ENCODE peak calls at places on chromosomes 6 and 20, in ten cellular contexts. B is heart left ventricle, E is spleen, N is tibial nerve, O is esophagus muscularis mucosa, M is thyroid gland, F is IMR-90, H is right lobe of liver, U is body of pancreas, Q is HepG2. S is an unnamed sample. For H3K4me1, the result is how much of the 10 kb centered on the place peaks cover.

GRCh38 chr20:63625771-63626423 is 1.0 kb downstream of the GMEB2 start:
- DNase-seq in B (peak), E (peak), N (no peak), O (no peak), M (peak), F (peak), H (no peak), U (no peak), Q (peak), S (no peak)

GRCh38 chr6:15663057-15663638 is 320 bp upstream of the DTNBP1 start:
- DNase-seq in B (no peak), E (no peak), N (no peak), O (no peak), M (no peak), F (peak), H (no peak), U (no peak), Q (no peak), S (peak)

GRCh38 chr20:58237318-58238182 is 9.1 kb upstream of the ANKRD60 start:
- DNase-seq in B (no peak), E (no peak), N (no peak), O (no peak), M (no peak), F (peak), H (no peak), U (no peak), Q (no peak), S (no peak)

GRCh38 chr6:50791900-50792508 is 26.7 kb upstream of the TFAP2B start:
- DNase-seq in B (no peak), E (no peak), N (peak), O (no peak), M (no peak), F (peak), H (no peak), U (peak), Q (peak), S (no peak)

GRCh38 chr20:8151371-8151770 is 19.3 kb downstream of the PLCB1 start:
- DNase-seq in B (no peak), E (no peak), N (no peak), O (no peak), M (no peak), F (no peak), H (no peak), U (no peak), Q (no peak), S (no peak)

GRCh38 chr6:113636357-113636824 is 220.8 kb upstream of the MARCKS start:
- DNase-seq in B (no peak), E (no peak), N (no peak), O (no peak), M (no peak), F (peak), H (no peak), U (no peak), Q (peak), S (no peak)

GRCh38 chr6:44180406-44180805 is 21.8 kb downstream of the CAPN11 start:
- DNase-seq in B (no peak), E (peak), N (no peak), O (no peak), M (no peak), F (no peak), H (no peak), U (no peak), Q (no peak), S (no peak)

GRCh38 chr6:1917628-1918371 is 308.1 kb downstream of the FOXC1 start:
- DNase-seq in B (no peak), E (no peak), N (no peak), O (peak), M (no peak), F (peak), H (no peak), U (peak), Q (peak), S (peak)

GRCh38 chr20:45419188-45420091 is 3.5 kb downstream of the PIGT start:
- DNase-seq in B (peak), E (no peak), N (peak), O (no peak), M (no peak), F (peak), H (peak), U (peak), Q (peak), S (no peak)

GRCh38 chr20:19956976-19957375 is 60.2 kb upstream of the NAA20 start:
- DNase-seq in B (no peak), E (no peak), N (no peak), O (no peak), M (no peak), F (no peak), H (no peak), U (no peak), Q (no peak), S (no peak)

GRCh38 chr6:111872521-111873177 is 603 bp downstream of the FYN start:
- DNase-seq in B (peak), E (peak), N (peak), O (no peak), M (peak), F (peak), H (no peak), U (peak), Q (no peak), S (no peak)

GRCh38 chr6:13194852-13195251 is 133.5 kb downstream of the TBC1D7 start:
- DNase-seq in B (peak), E (no peak), N (peak), O (no peak), M (peak), F (peak), H (peak), U (peak), Q (peak), S (peak)

GRCh38 chr6:116476021-116476678 is 15.0 kb downstream of the CALHM6 start:
- DNase-seq in B (no peak), E (no peak), N (no peak), O (no peak), M (no peak), F (peak), H (no peak), U (no peak), Q (peak), S (no peak)

GRCh38 chr6:133184798-133185380 is 56.3 kb upstream of the EYA4 start:
- DNase-seq in B (no peak), E (no peak), N (no peak), O (no peak), M (no peak), F (peak), H (no peak), U (no peak), Q (no peak), S (no peak)

GRCh38 chr20:47543006-47543431 is 41.3 kb downstream of the NCOA3 start:
- DNase-seq in B (no peak), E (no peak), N (peak), O (no peak), M (no peak), F (peak), H (no peak), U (no peak), Q (no peak), S (no peak)

GRCh38 chr6:46103437-46103836 is 26.4 kb upstream of the ENPP4 start:
- DNase-seq in B (no peak), E (no peak), N (no peak), O (no peak), M (no peak), F (no peak), H (no peak), U (no peak), Q (no peak), S (no peak)

GRCh38 chr6:73929421-73929820 is 233.4 kb downstream of the CD109 start:
- DNase-seq in B (no peak), E (no peak), N (no peak), O (no peak), M (no peak), F (peak), H (no peak), U (no peak), Q (no peak), S (peak)

GRCh38 chr20:40336530-40336929 is 352.5 kb downstream of the MAFB start:
- DNase-seq in B (no peak), E (no peak), N (no peak), O (peak), M (no peak), F (no peak), H (no peak), U (no peak), Q (no peak), S (no peak)

GRCh38 chr6:16352258-16352635 is 113.9 kb downstream of the GMPR start:
- DNase-seq in B (no peak), E (no peak), N (no peak), O (no peak), M (no peak), F (peak), H (no peak), U (no peak), Q (no peak), S (no peak)

GRCh38 chr20:62508641-62509051 is 32.9 kb upstream of the GATA5 start:
- DNase-seq in B (no peak), E (no peak), N (no peak), O (no peak), M (no peak), F (no peak), H (no peak), U (no peak), Q (no peak), S (no peak)

GRCh38 chr20:6802227-6802626 is 34.7 kb downstream of the BMP2 start:
- DNase-seq in B (no peak), E (no peak), N (no peak), O (no peak), M (no peak), F (no peak), H (no peak), U (no peak), Q (no peak), S (no peak)

GRCh38 chr6:129732034-129732433 is 22.1 kb upstream of the ARHGAP18 start:
- DNase-seq in B (no peak), E (no peak), N (no peak), O (no peak), M (no peak), F (no peak), H (no peak), U (no peak), Q (no peak), S (no peak)

GRCh38 chr6:56268266-56268665 is 20.9 kb upstream of the COL21A1 start:
- DNase-seq in B (no peak), E (no peak), N (no peak), O (no peak), M (no peak), F (no peak), H (no peak), U (no peak), Q (no peak), S (no peak)

GRCh38 chr20:1489764-1490436 is 1.3 kb downstream of the SIRPB2 start:
- DNase-seq in B (peak), E (no peak), N (peak), O (peak), M (no peak), F (no peak), H (no peak), U (peak), Q (no peak), S (peak)

GRCh38 chr6:33711140-33712129 is at the start of gene UQCC2:
- DNase-seq in B (peak), E (peak), N (peak), O (peak), M (peak), F (peak), H (peak), U (peak), Q (peak), S (peak)

GRCh38 chr20:47689726-47690125 is 95.6 kb downstream of the SULF2 start:
- DNase-seq in B (no peak), E (no peak), N (no peak), O (no peak), M (no peak), F (no peak), H (no peak), U (no peak), Q (no peak), S (no peak)

GRCh38 chr6:149723771-149724417 is 6.0 kb upstream of the LATS1 start:
- DNase-seq in B (peak), E (peak), N (peak), O (no peak), M (peak), F (peak), H (peak), U (peak), Q (peak), S (peak)

GRCh38 chr6:37826188-37826587 is 6.7 kb downstream of the ZFAND3 start:
- DNase-seq in B (no peak), E (no peak), N (no peak), O (no peak), M (no peak), F (no peak), H (no peak), U (no peak), Q (no peak), S (no peak)

GRCh38 chr20:46953596-46953995 is 59.0 kb downstream of the EYA2 start:
- DNase-seq in B (no peak), E (no peak), N (no peak), O (no peak), M (no peak), F (no peak), H (no peak), U (no peak), Q (no peak), S (no peak)

GRCh38 chr6:137767931-137768690 is 98.9 kb upstream of the TNFAIP3 start:
- DNase-seq in B (no peak), E (no peak), N (no peak), O (peak), M (no peak), F (peak), H (no peak), U (peak), Q (no peak), S (no peak)

GRCh38 chr6:142680308-142680707 is 264.7 kb downstream of the HIVEP2 start:
- DNase-seq in B (no peak), E (no peak), N (no peak), O (no peak), M (no peak), F (no peak), H (no peak), U (no peak), Q (no peak), S (no peak)

GRCh38 chr20:3406481-3407425 is 716 bp downstream of the DNAAF9 start:
- DNase-seq in B (peak), E (peak), N (peak), O (no peak), M (peak), F (peak), H (peak), U (peak), Q (peak), S (no peak)

GRCh38 chr6:28336284-28337024 is 506 bp upstream of the ZSCAN31 start:
- DNase-seq in B (no peak), E (no peak), N (peak), O (no peak), M (peak), F (peak), H (no peak), U (peak), Q (peak), S (no peak)

GRCh38 chr6:65110031-65110430 is 597.0 kb downstream of the EYS start:
- DNase-seq in B (no peak), E (no peak), N (no peak), O (no peak), M (no peak), F (no peak), H (no peak), U (no peak), Q (no peak), S (no peak)

GRCh38 chr6:82910818-82911217 is 154.8 kb downstream of the UBE3D start:
- DNase-seq in B (no peak), E (no peak), N (no peak), O (no peak), M (no peak), F (no peak), H (no peak), U (no peak), Q (no peak), S (no peak)

GRCh38 chr6:8006208-8006607 is 58.0 kb downstream of the BLOC1S5 start:
- DNase-seq in B (no peak), E (no peak), N (no peak), O (no peak), M (no peak), F (peak), H (no peak), U (no peak), Q (peak), S (peak)

GRCh38 chr6:40336986-40337780 is 250.0 kb downstream of the LRFN2 start:
- DNase-seq in B (no peak), E (no peak), N (no peak), O (no peak), M (no peak), F (no peak), H (no peak), U (no peak), Q (no peak), S (no peak)

GRCh38 chr6:26520088-26520839 is 17.9 kb upstream of the HMGN4 start:
- DNase-seq in B (no peak), E (no peak), N (no peak), O (no peak), M (peak), F (no peak), H (peak), U (no peak), Q (peak), S (no peak)

DNA sequence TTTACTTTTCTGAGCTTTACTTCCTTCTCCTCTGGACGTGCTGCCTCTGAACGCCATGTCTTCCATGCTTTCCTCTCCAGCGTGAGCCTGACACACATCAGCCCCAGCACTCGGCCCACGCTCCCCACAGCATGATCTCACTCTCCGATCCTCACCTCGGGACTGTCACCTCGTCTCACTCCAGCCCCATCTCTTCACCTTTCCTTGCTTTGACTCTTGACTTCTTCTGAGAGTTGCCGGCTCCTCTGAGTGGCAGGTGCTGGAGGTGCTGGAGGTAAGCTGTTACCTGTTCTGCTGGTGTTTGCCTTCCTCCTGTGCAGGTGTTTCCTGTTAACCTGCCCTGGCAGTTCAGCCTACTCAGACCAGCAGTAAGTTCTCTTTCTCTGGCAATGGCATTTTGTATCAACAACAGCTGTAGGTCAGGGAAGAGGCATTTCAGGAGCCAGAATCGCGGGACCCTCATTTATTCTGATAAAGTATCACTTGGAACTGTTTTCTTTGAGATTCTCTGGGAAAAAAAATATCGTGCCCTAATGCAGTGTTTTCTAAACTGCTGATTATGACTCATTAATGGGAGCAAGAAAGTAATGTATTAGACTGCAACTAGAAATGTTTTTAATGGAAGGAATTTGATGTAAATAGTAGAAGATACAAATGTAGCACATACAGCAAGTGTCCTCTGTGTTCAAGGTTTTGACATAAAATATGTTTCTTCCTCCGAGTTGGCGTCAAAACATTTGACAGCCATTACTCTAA is 106.5 kb downstream of the ARID1B start:
- DNase-seq in B (no peak), E (no peak), N (no peak), O (no peak), M (no peak), F (peak), H (no peak), U (peak), Q (no peak), S (no peak)
- H3K4me1 ChIP-seq in B (half or more), E (under half), N (under half), O (half or more), M (under half), F (under half), H (under half), U (under half), Q (under half), S (under half)

GRCh38 chr20:13995086-13995665 is at the start of gene MACROD2:
- DNase-seq in B (peak), E (peak), N (peak), O (no peak), M (peak), F (peak), H (peak), U (peak), Q (peak), S (peak)
- TF ChIP-seq POLR2A in B (no peak), E (no peak), N (peak), O (no peak), M (no peak), F (no peak), H (peak), U (peak), Q (no peak), S (peak)

DNA sequence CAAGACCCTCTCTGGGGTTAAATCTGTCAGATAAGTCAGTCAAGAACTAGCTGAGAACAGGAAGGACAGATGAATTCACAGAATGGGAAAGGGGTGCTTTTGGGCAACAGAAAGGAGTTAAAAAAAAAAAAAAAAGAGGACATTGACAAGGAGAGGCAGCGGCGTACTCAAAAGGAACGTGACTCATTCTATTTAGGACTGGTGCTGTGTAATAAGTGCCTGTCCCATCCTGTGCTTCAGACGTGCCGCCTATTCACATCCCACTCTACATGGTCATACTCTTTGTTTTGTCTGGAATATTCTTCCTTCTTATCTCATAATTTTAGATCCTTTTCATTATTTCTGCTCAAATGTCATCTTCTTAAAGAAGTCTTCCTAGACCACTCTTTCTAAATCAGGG is 101.1 kb upstream of the EMILIN3 start:
- DNase-seq in B (no peak), E (no peak), N (no peak), O (no peak), M (no peak), F (no peak), H (no peak), U (no peak), Q (no peak), S (no peak)
- H3K4me1 ChIP-seq in B (under half), E (under half), N (under half), O (under half), M (under half), F (under half), H (under half), U (under half), Q (under half), S (under half)

DNA sequence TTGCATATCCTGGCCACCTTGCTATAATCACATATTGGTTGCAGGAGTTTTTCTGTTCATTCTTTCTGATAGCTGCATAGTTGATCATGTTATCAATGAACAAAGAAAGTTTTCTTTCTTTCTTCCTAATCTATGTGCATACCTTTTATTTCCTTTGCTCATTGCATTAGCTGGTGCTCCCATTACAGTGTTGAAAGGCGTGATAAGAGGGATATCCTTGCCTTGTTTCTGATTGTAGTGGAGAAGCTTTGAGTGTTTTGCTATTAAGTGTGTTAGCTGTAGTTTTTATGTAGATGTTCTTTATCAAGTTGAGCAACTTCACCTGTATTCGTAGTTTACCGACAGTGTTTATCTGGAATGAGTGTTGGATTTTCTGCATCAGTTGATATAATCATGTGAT is 14.6 kb downstream of the STXBP5 start:
- DNase-seq in B (no peak), E (no peak), N (no peak), O (no peak), M (no peak), F (no peak), H (no peak), U (no peak), Q (no peak), S (no peak)
- TF ChIP-seq POLR2A in B (no peak), E (no peak), N (no peak), O (no peak), M (no peak), F (no peak), H (no peak), U (no peak), Q (no peak), S (no peak)

GRCh38 chr20:32645134-32645533 is 28.6 kb downstream of the C20orf203 start:
- DNase-seq in B (no peak), E (no peak), N (no peak), O (no peak), M (no peak), F (no peak), H (no peak), U (no peak), Q (no peak), S (no peak)
- H3K4me1 ChIP-seq in B (under half), E (under half), N (under half), O (under half), M (under half), F (under half), H (under half), U (under half), Q (under half), S (under half)

S was measured in HCT116.